ENCODE peak calls at places on chromosomes 4 and X, in ten cellular contexts. L is MV-4-11; A is EL; G is activated T-helper 1 cell treated with anti-CD3 and anti-CD28 coated beads, Interleukin-2, amount 50 U/mL, for 16 hours; D is NT2/D1; K is T-helper 9 cell; V is choroid plexus epithelial cell; E is GM04504; O is mesenchymal stem cell; R is ascending aorta. Y is an unnamed sample.
A peak's percentile ranks its signal among the peaks of the same experiment; 100 is the strongest.

GRCh38 chr4:181502611-181503010 is 740.6 kb upstream of the TENM3 start:
- DNase-seq in L (no peak), K (no peak), A (no peak), G (no peak), E (no peak), R (no peak), D (no peak), O (no peak), V (no peak), Y (no peak)

GRCh38 chrX:68498044-68498507 is 775 bp upstream of the YIPF6 start:
- DNase-seq in K (no peak), E (no peak), R (no peak), G (no peak), V (peak; percentile 41), D (peak; percentile 33), O (peak; percentile 76), L (no peak), A (no peak), Y (no peak)

GRCh38 chr4:38320833-38321232 is 343.2 kb upstream of the KLF3 start:
- DNase-seq in O (no peak), K (no peak), L (no peak), A (no peak), G (no peak), V (no peak), E (no peak), D (no peak), R (no peak), Y (no peak)

GRCh38 chr4:8666581-8666980 is 74.0 kb downstream of the CPZ start:
- DNase-seq in G (no peak), D (no peak), R (no peak), O (no peak), V (no peak), E (no peak), L (no peak), K (no peak), A (no peak), Y (no peak)

GRCh38 chrX:134634691-134635090 is 23.6 kb downstream of the PLAC1 start:
- DNase-seq in D (no peak), L (peak; percentile 69), A (no peak), G (no peak), K (no peak), E (no peak), V (no peak), O (peak; percentile 33), R (no peak), Y (no peak)

GRCh38 chr4:52979020-52979419 is 116.9 kb downstream of the RASL11B start:
- DNase-seq in A (no peak), R (no peak), V (peak; percentile 50), O (no peak), E (no peak), L (no peak), K (no peak), D (no peak), G (no peak), Y (no peak)

GRCh38 chr4:158211288-158211687 is 1.0 kb downstream of the TMEM144 start:
- DNase-seq in L (no peak), K (no peak), O (no peak), G (no peak), D (no peak), A (no peak), V (peak; percentile 12), R (no peak), E (no peak), Y (no peak)

GRCh38 chrX:150225266-150225665 is 137.9 kb upstream of the MAMLD1 start:
- DNase-seq in O (no peak), L (no peak), D (no peak), E (no peak), R (no peak), K (no peak), G (no peak), V (no peak), A (no peak), Y (no peak)

GRCh38 chr4:187289371-187289770 is 565.7 kb upstream of the FAT1 start:
- DNase-seq in D (no peak), R (no peak), E (no peak), K (no peak), L (no peak), A (peak; percentile 46), V (no peak), O (no peak), G (no peak), Y (no peak)

GRCh38 chr4:7325541-7325940 is 109.2 kb downstream of the PSAPL1 start:
- DNase-seq in K (no peak), L (no peak), G (no peak), D (no peak), R (no peak), A (no peak), V (no peak), O (no peak), E (no peak), Y (no peak)

GRCh38 chrX:129654652-129655546 is at the start of gene APLN:
- DNase-seq in K (no peak), O (peak; percentile 38), V (peak; percentile 70), E (no peak), G (no peak), D (no peak), A (peak; percentile 61), L (no peak), R (no peak), Y (no peak)

GRCh38 chr4:173537628-173538147 is 7.7 kb upstream of the HAND2 start:
- DNase-seq in G (no peak), V (no peak), A (no peak), E (no peak), D (no peak), O (peak; percentile 33), L (no peak), R (no peak), K (no peak), Y (no peak)

GRCh38 chr4:110245567-110245966 is 47.2 kb upstream of the ELOVL6 start:
- DNase-seq in D (no peak), R (no peak), A (peak; percentile 36), L (no peak), G (no peak), V (peak; percentile 77), K (no peak), O (no peak), E (no peak), Y (no peak)

GRCh38 chr4:68693325-68694075 is 23.0 kb upstream of the UGT2B15 start:
- DNase-seq in K (no peak), L (peak; percentile 72), O (no peak), A (no peak), D (no peak), R (no peak), E (no peak), G (no peak), V (no peak), Y (no peak)

GRCh38 chrX:31353095-31353494 is 281.3 kb upstream of the FTHL17 start:
- DNase-seq in E (peak; percentile 34), K (no peak), R (no peak), V (peak; percentile 67), D (no peak), L (no peak), A (peak; percentile 84), G (no peak), O (peak; percentile 64), Y (peak; percentile 58)

GRCh38 chr4:164288578-164288977 is 465.4 kb upstream of the SMIM31 start:
- DNase-seq in R (no peak), G (no peak), O (no peak), V (no peak), D (no peak), K (no peak), L (no peak), A (no peak), E (no peak), Y (no peak)